ENCODE peak calls at places on chromosome 6, in ten cellular contexts. C is psoas muscle; E is CD8-positive, alpha-beta memory T cell; B is lower lobe of right lung; T is sigmoid colon; Y is cardiac muscle cell; W is fibroblast of lung; P is tibial nerve; Z is uterus; D is upper lobe of right lung. I is an unnamed sample.
A peak's percentile ranks its signal among the peaks of the same experiment; 100 is the strongest.

GRCh38 chr6:159682265-159682664 is 10.8 kb downstream of the SOD2 start:
- DNase-seq in C (no peak), E (no peak), B (no peak), T (no peak), Y (no peak), W (no peak), P (no peak), Z (no peak), D (no peak), I (no peak)

GRCh38 chr6:28211840-28212509 is 13.1 kb upstream of the ZSCAN9 start:
- DNase-seq in C (no peak), E (no peak), B (no peak), T (no peak), Y (no peak), W (no peak), P (no peak), Z (no peak), D (no peak), I (no peak)

GRCh38 chr6:35737413-35738211 is 780 bp downstream of the ARMC12 start:
- DNase-seq in C (no peak), E (peak; percentile 70), B (no peak), T (no peak), Y (peak; percentile 92), W (peak; percentile 71), P (no peak), Z (peak; percentile 45), D (no peak), I (no peak)

GRCh38 chr6:41515995-41516394 is 30.2 kb upstream of the FOXP4 start:
- DNase-seq in C (no peak), E (no peak), B (no peak), T (no peak), Y (no peak), W (no peak), P (no peak), Z (no peak), D (no peak), I (no peak)

GRCh38 chr6:82955841-82956240 is 109.8 kb downstream of the UBE3D start:
- DNase-seq in C (no peak), E (no peak), B (no peak), T (no peak), Y (no peak), W (peak; percentile 91), P (no peak), Z (no peak), D (no peak), I (no peak)

GRCh38 chr6:165871571-165871970 is 208.5 kb upstream of the PDE10A start:
- DNase-seq in C (no peak), E (no peak), B (no peak), T (no peak), Y (no peak), W (no peak), P (no peak), Z (no peak), D (no peak), I (no peak)

GRCh38 chr6:7135755-7136154 is 28.0 kb downstream of the RREB1 start:
- DNase-seq in C (no peak), E (no peak), B (no peak), T (no peak), Y (no peak), W (no peak), P (no peak), Z (no peak), D (no peak), I (no peak)

GRCh38 chr6:144435602-144436426 is 150.7 kb downstream of the UTRN start:
- DNase-seq in C (no peak), E (no peak), B (no peak), T (no peak), Y (no peak), W (no peak), P (no peak), Z (no peak), D (no peak), I (no peak)

GRCh38 chr6:81969814-81970213 is 217.3 kb upstream of the TENT5A start:
- DNase-seq in C (no peak), E (no peak), B (peak; percentile 28), T (no peak), Y (no peak), W (no peak), P (no peak), Z (no peak), D (no peak), I (peak; percentile 6)

GRCh38 chr6:147547369-147547902 is 38.9 kb downstream of the SAMD5 start:
- DNase-seq in C (no peak), E (no peak), B (no peak), T (no peak), Y (no peak), W (no peak), P (no peak), Z (no peak), D (no peak), I (no peak)

GRCh38 chr6:4732691-4733315 is 43.4 kb upstream of the CDYL start:
- DNase-seq in C (peak; percentile 56), E (no peak), B (no peak), T (peak; percentile 85), Y (peak; percentile 87), W (peak; percentile 96), P (peak; percentile 9), Z (peak; percentile 72), D (no peak), I (peak; percentile 35)

GRCh38 chr6:168871535-168872106 is 382.0 kb downstream of the THBS2 start:
- DNase-seq in C (no peak), E (no peak), B (no peak), T (no peak), Y (no peak), W (no peak), P (no peak), Z (no peak), D (no peak), I (no peak)

GRCh38 chr6:116136933-116137340 is 11.0 kb upstream of the COL10A1 start:
- DNase-seq in C (no peak), E (no peak), B (no peak), T (no peak), Y (peak; percentile 49), W (peak; percentile 56), P (no peak), Z (no peak), D (no peak), I (no peak)

GRCh38 chr6:322940-323729 is 30.8 kb downstream of the DUSP22 start:
- DNase-seq in C (no peak), E (no peak), B (no peak), T (peak; percentile 60), Y (no peak), W (no peak), P (no peak), Z (no peak), D (peak; percentile 60), I (no peak)
- H3K9me3 ChIP-seq in C (no peaks in the 10 kb centered on the region), E (no peaks in the 10 kb centered on the region), B (no peaks in the 10 kb centered on the region), T (no peaks in the 10 kb centered on the region), Y (peaks cover 3% of the 10 kb centered on the region), W (no peaks in the 10 kb centered on the region), P (no peaks in the 10 kb centered on the region), Z (no peaks in the 10 kb centered on the region), D (no peaks in the 10 kb centered on the region), I (no peaks in the 10 kb centered on the region)

DNA sequence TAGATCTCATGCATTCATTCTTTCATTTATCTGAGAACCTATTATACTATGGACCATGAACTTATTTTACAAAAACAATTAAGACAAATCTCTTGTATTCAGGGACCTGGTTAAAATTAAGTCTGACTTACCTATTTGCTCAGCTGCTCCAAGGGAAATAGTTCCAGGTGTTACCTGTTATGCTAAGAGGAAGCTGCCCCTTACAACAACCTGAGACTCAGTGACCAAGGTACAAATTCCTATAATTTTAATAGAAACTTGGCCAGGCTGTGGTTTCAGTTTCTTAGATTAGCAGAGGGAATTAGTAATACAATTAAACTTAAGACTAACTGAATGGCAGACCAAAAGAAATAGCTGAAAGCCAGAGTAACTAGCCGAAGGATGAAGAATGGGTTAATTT is 48.2 kb upstream of the GMPR start:
- DNase-seq in C (no peak), E (no peak), B (no peak), T (no peak), Y (no peak), W (no peak), P (no peak), Z (no peak), D (no peak), I (no peak)
- H3K27me3 ChIP-seq in C (no peaks in the 10 kb centered on the region), E (no peaks in the 10 kb centered on the region), B (no peaks in the 10 kb centered on the region), T (no peaks in the 10 kb centered on the region), Y (no peaks in the 10 kb centered on the region), W (no peaks in the 10 kb centered on the region), P (no peaks in the 10 kb centered on the region), Z (no peaks in the 10 kb centered on the region), D (no peaks in the 10 kb centered on the region), I (no peaks in the 10 kb centered on the region)

GRCh38 chr6:31669676-31670075 is at the start of gene LY6G5B:
- DNase-seq in C (no peak), E (no peak), B (no peak), T (no peak), Y (no peak), W (no peak), P (no peak), Z (no peak), D (no peak), I (no peak)
- H3K36me3 ChIP-seq in C (peaks cover 77% of the 10 kb centered on the region), E (peaks cover 49% of the 10 kb centered on the region), B (peaks cover 70% of the 10 kb centered on the region), T (peaks cover 67% of the 10 kb centered on the region), Y (peaks cover 54% of the 10 kb centered on the region), W (peaks cover 33% of the 10 kb centered on the region), P (peaks cover 75% of the 10 kb centered on the region), Z (no peaks in the 10 kb centered on the region), D (peaks cover 67% of the 10 kb centered on the region), I (peaks cover 72% of the 10 kb centered on the region)

DNA sequence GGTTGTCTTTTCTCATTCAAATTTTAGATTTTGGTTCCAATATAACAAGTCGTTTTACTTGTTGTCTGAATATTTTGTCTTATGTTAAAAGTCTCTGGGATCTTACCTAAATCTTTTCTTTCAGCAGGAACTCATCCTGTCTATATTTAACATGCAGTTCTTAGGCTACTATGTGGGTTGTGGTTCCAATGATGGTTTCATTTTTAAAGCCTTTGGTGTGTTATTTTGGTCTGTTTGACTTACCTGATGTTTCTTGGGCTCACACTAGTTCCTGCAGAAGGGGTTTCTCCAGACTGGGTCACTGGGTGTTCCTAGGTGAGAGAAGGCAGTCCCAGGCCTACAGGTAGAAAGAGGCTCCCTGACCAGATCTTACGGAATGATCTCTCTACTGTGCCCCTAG is 17.4 kb downstream of the PRL start:
- DNase-seq in C (no peak), E (no peak), B (no peak), T (no peak), Y (no peak), W (no peak), P (no peak), Z (no peak), D (no peak), I (no peak)
- H3K9me3 ChIP-seq in C (no peaks in the 10 kb centered on the region), E (no peaks in the 10 kb centered on the region), B (no peaks in the 10 kb centered on the region), T (no peaks in the 10 kb centered on the region), Y (no peaks in the 10 kb centered on the region), W (no peaks in the 10 kb centered on the region), P (no peaks in the 10 kb centered on the region), Z (no peaks in the 10 kb centered on the region), D (no peaks in the 10 kb centered on the region), I (no peaks in the 10 kb centered on the region)

I was measured in NT2/D1.